ENCODE peak calls at places on chromosomes 7 and 10, in six cellular contexts. One of them, this sample, is unnamed.

GRCh38 chr7:108455833-108456677 is at the start of gene NRCAM:
- DNase-seq in A549: peak; percentile 89
- DNase-seq in HepG2: no peak
- DNase-seq in K562: peak; percentile 76
- DNase-seq in GM12878: no peak
- DNase-seq in endothelial cell of umbilical vein: peak; percentile 84
- DNase-seq in this sample: peak; percentile 12

GRCh38 chr7:30523466-30523865 is 18.8 kb upstream of the GGCT start:
- DNase-seq in A549: no peak
- DNase-seq in HepG2: no peak
- DNase-seq in K562: no peak
- DNase-seq in GM12878: no peak
- DNase-seq in endothelial cell of umbilical vein: no peak
- DNase-seq in this sample: no peak

GRCh38 chr7:100678291-100678984 is 4.9 kb downstream of the GNB2 start:
- DNase-seq in A549: no peak
- DNase-seq in HepG2: no peak
- DNase-seq in K562: peak; percentile 38
- DNase-seq in GM12878: no peak
- DNase-seq in endothelial cell of umbilical vein: no peak
- DNase-seq in this sample: peak; percentile 42

GRCh38 chr7:114130860-114131259 is 212.1 kb upstream of the PPP1R3A start:
- DNase-seq in A549: no peak
- DNase-seq in HepG2: no peak
- DNase-seq in K562: no peak
- DNase-seq in GM12878: no peak
- DNase-seq in endothelial cell of umbilical vein: no peak
- DNase-seq in this sample: no peak

GRCh38 chr10:110868981-110869380 is 2.7 kb upstream of the PDCD4 start:
- DNase-seq in A549: no peak
- DNase-seq in HepG2: no peak
- DNase-seq in K562: no peak
- DNase-seq in GM12878: no peak
- DNase-seq in endothelial cell of umbilical vein: no peak
- DNase-seq in this sample: peak; percentile 66

GRCh38 chr7:1785839-1786238 is 115.8 kb downstream of the ELFN1 start:
- DNase-seq in A549: no peak
- DNase-seq in HepG2: no peak
- DNase-seq in K562: peak; percentile 4
- DNase-seq in GM12878: no peak
- DNase-seq in endothelial cell of umbilical vein: no peak
- DNase-seq in this sample: no peak

GRCh38 chr10:29668628-29669027 is 33.9 kb upstream of the SVIL start:
- DNase-seq in A549: peak; percentile 30
- DNase-seq in HepG2: no peak
- DNase-seq in K562: no peak
- DNase-seq in GM12878: no peak
- DNase-seq in endothelial cell of umbilical vein: peak; percentile 55
- DNase-seq in this sample: no peak

GRCh38 chr7:139798221-139798620 is 20.4 kb upstream of the HIPK2 start:
- DNase-seq in A549: no peak
- DNase-seq in HepG2: no peak
- DNase-seq in K562: no peak
- DNase-seq in GM12878: peak; percentile 39
- DNase-seq in endothelial cell of umbilical vein: no peak
- DNase-seq in this sample: no peak

GRCh38 chr10:77305650-77306632 is 331.7 kb downstream of the KCNMA1 start:
- DNase-seq in A549: no peak
- DNase-seq in HepG2: no peak
- DNase-seq in K562: no peak
- DNase-seq in GM12878: no peak
- DNase-seq in endothelial cell of umbilical vein: no peak
- DNase-seq in this sample: no peak

GRCh38 chr7:29320577-29320976 is 126.0 kb downstream of the CHN2 start:
- DNase-seq in A549: no peak
- DNase-seq in HepG2: no peak
- DNase-seq in K562: no peak
- DNase-seq in GM12878: no peak
- DNase-seq in endothelial cell of umbilical vein: no peak
- DNase-seq in this sample: no peak

GRCh38 chr10:86603256-86603655 is 51.1 kb upstream of the OPN4 start:
- DNase-seq in A549: no peak
- DNase-seq in HepG2: peak; percentile 60
- DNase-seq in K562: no peak
- DNase-seq in GM12878: no peak
- DNase-seq in endothelial cell of umbilical vein: no peak
- DNase-seq in this sample: peak; percentile 30

GRCh38 chr7:132475669-132476116 is 100.6 kb downstream of the PLXNA4 start:
- DNase-seq in A549: no peak
- DNase-seq in HepG2: no peak
- DNase-seq in K562: no peak
- DNase-seq in GM12878: no peak
- DNase-seq in endothelial cell of umbilical vein: no peak
- DNase-seq in this sample: no peak

GRCh38 chr7:41887446-41887845 is 184.6 kb upstream of the INHBA start:
- DNase-seq in A549: no peak
- DNase-seq in HepG2: no peak
- DNase-seq in K562: no peak
- DNase-seq in GM12878: no peak
- DNase-seq in endothelial cell of umbilical vein: no peak
- DNase-seq in this sample: peak; percentile 47

GRCh38 chr7:75639071-75639892 is 99.5 kb downstream of the HIP1 start:
- DNase-seq in A549: peak; percentile 65
- DNase-seq in HepG2: no peak
- DNase-seq in K562: peak; percentile 94
- DNase-seq in GM12878: no peak
- DNase-seq in endothelial cell of umbilical vein: peak; percentile 44
- DNase-seq in this sample: peak; percentile 63

GRCh38 chr10:58177362-58177947 is 90.2 kb downstream of the IPMK start:
- DNase-seq in A549: peak; percentile 39
- DNase-seq in HepG2: peak; percentile 15
- DNase-seq in K562: peak; percentile 17
- DNase-seq in GM12878: no peak
- DNase-seq in endothelial cell of umbilical vein: peak; percentile 44
- DNase-seq in this sample: peak; percentile 41

GRCh38 chr10:128400564-128400963 is 274.3 kb upstream of the MKI67 start:
- DNase-seq in A549: no peak
- DNase-seq in HepG2: no peak
- DNase-seq in K562: no peak
- DNase-seq in GM12878: no peak
- DNase-seq in endothelial cell of umbilical vein: no peak
- DNase-seq in this sample: no peak

DNA sequence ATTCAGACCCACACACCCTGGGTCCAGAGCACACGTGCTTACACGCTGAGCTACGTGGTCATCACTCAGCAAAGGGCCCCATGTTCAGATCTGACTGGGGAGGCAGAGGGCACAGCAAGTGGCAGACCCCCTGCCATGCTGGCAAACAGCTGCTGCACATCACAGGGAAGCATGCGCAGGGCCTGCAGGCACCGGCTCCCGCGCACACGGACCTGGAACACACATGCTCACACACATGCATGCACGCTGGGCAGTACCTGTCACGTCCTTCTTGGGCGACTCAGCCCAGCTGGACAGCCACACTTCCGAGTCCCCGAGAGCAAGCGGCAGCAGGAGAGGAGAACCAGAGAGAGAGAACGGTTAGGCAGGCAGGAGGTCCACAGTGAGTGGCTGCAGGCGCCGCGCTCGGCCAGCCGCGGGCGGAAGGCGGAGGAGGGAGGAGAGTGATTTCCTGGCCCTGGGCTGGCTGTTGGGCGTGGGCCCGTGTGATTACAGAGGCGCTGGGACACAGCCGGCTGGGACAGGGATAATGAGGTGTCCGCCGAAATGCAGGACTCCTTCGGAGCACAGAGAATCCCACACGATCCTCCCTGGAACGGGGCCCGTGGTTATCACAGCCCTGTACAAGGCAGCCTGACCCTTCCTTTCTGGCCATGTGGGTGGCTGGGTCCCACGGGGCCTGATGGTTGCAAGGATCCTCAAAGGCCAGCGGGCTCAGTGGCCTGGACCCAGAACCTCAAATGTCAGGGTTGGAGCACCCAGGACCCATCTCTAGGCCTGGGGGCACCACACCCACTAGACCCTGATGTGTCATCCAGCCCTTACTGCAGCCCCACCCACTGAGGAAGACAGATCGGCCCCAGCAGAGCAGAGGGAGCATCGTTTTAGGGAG is 175.1 kb downstream of the NEURL1 start:
- DNase-seq in A549: no peak
- DNase-seq in HepG2: no peak
- DNase-seq in K562: peak; percentile 71
- DNase-seq in GM12878: no peak
- DNase-seq in endothelial cell of umbilical vein: peak; percentile 27
- DNase-seq in this sample: peak; percentile 81
- TF ChIP-seq CTCF in A549: no peak
- TF ChIP-seq CTCF in HepG2: no peak
- TF ChIP-seq CTCF in K562: no peak
- TF ChIP-seq CTCF in GM12878: no peak
- TF ChIP-seq CTCF in endothelial cell of umbilical vein: no peak
- TF ChIP-seq CTCF in this sample: no peak

DNA sequence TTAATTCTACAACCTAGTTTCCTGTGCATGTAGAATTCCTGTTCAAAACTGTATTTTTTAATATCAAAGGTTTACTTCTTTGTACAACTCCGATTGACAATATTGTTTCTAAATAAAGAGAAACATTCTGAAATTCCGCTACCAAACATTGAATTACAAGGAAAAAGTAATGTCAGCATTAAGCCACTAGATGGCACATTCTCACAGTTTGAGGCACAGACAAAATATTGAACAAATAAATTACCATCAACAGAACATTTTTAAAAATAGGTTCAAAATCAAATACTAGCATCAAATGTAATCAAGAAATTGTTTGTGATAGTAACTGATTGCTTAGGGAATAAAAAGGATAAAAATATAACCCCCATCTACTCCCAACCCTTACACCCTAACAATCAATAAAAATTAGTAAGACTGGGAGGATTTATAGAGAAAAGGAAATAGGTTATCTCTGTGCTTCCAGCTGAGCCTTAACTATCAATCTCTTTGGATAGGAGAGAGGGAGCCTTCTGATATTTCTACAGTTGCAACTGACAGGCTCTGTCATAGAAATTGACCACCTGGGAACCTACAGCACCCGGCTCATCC is 86.6 kb upstream of the C7orf33 start:
- DNase-seq in A549: peak; percentile 22
- DNase-seq in HepG2: no peak
- DNase-seq in K562: peak; percentile 48
- DNase-seq in GM12878: no peak
- DNase-seq in endothelial cell of umbilical vein: peak; percentile 41
- DNase-seq in this sample: peak; percentile 53
- TF ChIP-seq MYC in A549: no peak
- TF ChIP-seq MYC in HepG2: no peak
- TF ChIP-seq MYC in K562: no peak
- TF ChIP-seq MYC in GM12878: no peak
- TF ChIP-seq MYC in endothelial cell of umbilical vein: no peak
- TF ChIP-seq MYC in this sample: no peak

DNA sequence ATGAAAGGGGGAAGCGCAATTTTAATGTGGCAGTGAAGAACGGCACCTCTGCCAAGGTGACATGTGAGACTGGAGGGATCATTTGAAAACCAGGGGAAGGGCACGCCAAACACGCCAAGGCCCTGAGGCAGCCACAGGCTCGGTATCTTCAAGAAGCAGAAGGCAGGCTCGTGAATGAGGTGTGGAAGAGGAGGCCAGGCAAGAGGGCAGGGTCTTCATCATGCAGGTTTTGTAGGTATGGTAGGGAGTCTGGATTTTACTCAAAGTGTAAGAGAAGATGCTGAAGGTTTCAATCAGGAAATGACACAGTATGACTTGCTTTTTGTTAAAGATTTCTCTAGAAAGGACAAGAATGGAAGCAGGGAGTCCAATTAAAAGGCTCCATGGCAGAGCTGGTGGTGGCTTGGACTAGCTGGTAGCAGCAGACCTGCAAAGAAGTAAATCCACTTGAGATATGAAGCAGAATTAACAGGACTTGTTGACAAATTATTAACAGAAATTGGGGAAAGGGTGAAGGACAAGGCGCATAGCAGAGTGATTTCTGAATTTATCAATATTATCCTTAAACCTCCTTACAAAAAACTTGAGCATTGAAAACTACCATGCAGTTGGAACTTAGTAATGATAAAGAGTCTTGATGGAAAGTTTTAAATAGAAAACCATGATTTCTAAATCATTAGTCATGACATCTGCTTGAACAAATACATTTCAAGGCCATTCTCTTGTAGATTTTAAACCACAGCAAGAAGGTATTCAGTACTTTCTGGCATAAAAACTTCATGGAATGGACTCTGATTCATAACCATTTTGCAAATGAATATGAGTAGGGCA is 70.4 kb downstream of the COA1 start:
- DNase-seq in A549: peak; percentile 74
- DNase-seq in HepG2: peak; percentile 81
- DNase-seq in K562: no peak
- DNase-seq in GM12878: no peak
- DNase-seq in endothelial cell of umbilical vein: peak; percentile 36
- DNase-seq in this sample: no peak
- TF ChIP-seq MAX in A549: peak; percentile 26
- TF ChIP-seq MAX in HepG2: no peak
- TF ChIP-seq MAX in K562: no peak
- TF ChIP-seq MAX in GM12878: no peak
- TF ChIP-seq MAX in endothelial cell of umbilical vein: no peak
- TF ChIP-seq MAX in this sample: no peak

DNA sequence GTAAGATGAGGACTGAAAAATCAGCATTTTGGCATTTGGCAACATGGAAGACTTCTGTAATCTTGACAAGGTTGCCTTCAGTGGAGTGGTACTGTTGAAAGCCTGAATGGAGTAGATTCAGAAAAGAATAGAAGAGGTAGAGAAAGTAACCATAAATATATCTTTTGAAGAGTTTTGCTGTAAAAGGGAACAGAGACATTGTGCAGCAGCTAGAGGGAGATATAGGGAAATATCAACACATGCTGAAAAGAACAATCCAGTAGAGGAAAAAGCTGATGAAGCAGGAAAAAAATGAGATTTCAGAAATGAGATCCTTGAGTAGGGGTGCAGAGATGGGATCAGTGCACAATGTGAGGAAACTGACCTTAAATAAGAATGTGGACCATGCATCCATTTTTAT is 60.0 kb downstream of the RAPGEF5 start:
- DNase-seq in A549: no peak
- DNase-seq in HepG2: no peak
- DNase-seq in K562: no peak
- DNase-seq in GM12878: no peak
- DNase-seq in endothelial cell of umbilical vein: peak; percentile 51
- DNase-seq in this sample: no peak
- TF ChIP-seq CTCF in A549: no peak
- TF ChIP-seq CTCF in HepG2: peak; percentile 7
- TF ChIP-seq CTCF in K562: peak; percentile 20
- TF ChIP-seq CTCF in GM12878: no peak
- TF ChIP-seq CTCF in endothelial cell of umbilical vein: no peak
- TF ChIP-seq CTCF in this sample: no peak